ENCODE peak calls at places on chromosomes 11 and 22, in four cellular contexts. O is stimulated activated CD4-positive, alpha-beta T cell treated with anti-CD3 and anti-CD28 coated beads, Interleukin-12 subunit alpha, Interleukin-12 subunit beta, amount 100 ng/mL, for 4 hours; V is brain microvascular endothelial cell; C is NCI-H1436. H is an unnamed sample.

GRCh38 chr11:2702771-2703486 is 3.1 kb upstream of the KCNQ1OT1 start:
- DNase-seq in O (no peak), V (no peak), C (peak; percentile 28), H (no peak)

GRCh38 chr11:96278039-96278897 is 64.7 kb downstream of the MAML2 start:
- DNase-seq in O (no peak), V (no peak), C (no peak), H (no peak)

GRCh38 chr11:121513807-121514206 is 61.0 kb upstream of the SORL1-AS1 start:
- DNase-seq in O (no peak), V (no peak), C (no peak), H (no peak)

GRCh38 chr11:59201376-59201775 is 11.4 kb downstream of the MPEG1 start:
- DNase-seq in O (no peak), V (no peak), C (no peak), H (no peak)

GRCh38 chr11:18071098-18071705 is 25.1 kb upstream of the TPH1 start:
- DNase-seq in O (no peak), V (no peak), C (no peak), H (no peak)

GRCh38 chr22:32475428-32476010 is 908 bp downstream of the FBXO7 start:
- DNase-seq in O (peak; percentile 11), V (no peak), C (no peak), H (peak; percentile 14)

GRCh38 chr11:68506908-68507307 is 46.4 kb downstream of the PPP6R3 start:
- DNase-seq in O (no peak), V (no peak), C (peak; percentile 4), H (no peak)

GRCh38 chr11:71451596-71452353 is 1.2 kb upstream of the NADSYN1 start:
- DNase-seq in O (no peak), V (no peak), C (no peak), H (no peak)

GRCh38 chr11:120184371-120184945 is 26.4 kb upstream of the OAF start:
- DNase-seq in O (no peak), V (no peak), C (no peak), H (no peak)

GRCh38 chr11:67033661-67034166 is 10.8 kb downstream of the SYT12 start:
- DNase-seq in O (no peak), V (peak; percentile 94), C (no peak), H (no peak)

GRCh38 chr11:2249191-2249916 is 21.0 kb downstream of the ASCL2 start:
- DNase-seq in O (no peak), V (no peak), C (no peak), H (no peak)

GRCh38 chr11:20483931-20484330 is 96.4 kb downstream of the PRMT3 start:
- DNase-seq in O (no peak), V (no peak), C (no peak), H (no peak)

GRCh38 chr11:74282863-74283484 is 28.5 kb downstream of the P4HA3 start:
- DNase-seq in O (no peak), V (no peak), C (no peak), H (no peak)

GRCh38 chr11:119702261-119702591 is 26.8 kb downstream of the NECTIN1 start:
- DNase-seq in O (no peak), V (peak; percentile 10), C (no peak), H (no peak)